ENCODE peak calls at places on chromosomes 11 and 22, in nine cellular contexts. O is cardiac muscle cell; F is epithelial cell of esophagus; B is astrocyte of the cerebellum; H is OCI-LY7; J is fibroblast of mammary gland; T is CD8-positive, alpha-beta memory T cell; Q is CD8-positive, alpha-beta T cell; A is ovary. Z is an unnamed sample.

GRCh38 chr11:41612415-41612814 is 153.0 kb upstream of the LRRC4C start:
- DNase-seq in J (no peak), O (no peak), A (no peak), T (no peak), F (no peak), B (no peak), H (no peak), Q (no peak), Z (no peak)

GRCh38 chr22:37298748-37299495 is 16.6 kb downstream of the CYTH4 start:
- DNase-seq in J (no peak), H (no peak), O (no peak), A (no peak), F (no peak), T (no peak), Q (no peak), B (no peak), Z (no peak)

GRCh38 chr11:83364500-83365059 is 78.4 kb upstream of the CCDC90B start:
- DNase-seq in Q (no peak), J (peak; percentile 1), A (no peak), O (no peak), T (no peak), H (no peak), B (no peak), F (peak; percentile 2), Z (no peak)

GRCh38 chr11:76287227-76287626 is 80.9 kb upstream of the WNT11 start:
- DNase-seq in A (no peak), H (no peak), O (no peak), B (no peak), Q (no peak), F (no peak), T (peak; percentile 22), J (no peak), Z (no peak)

GRCh38 chr11:3614742-3615171 is 27.0 kb downstream of the ART5 start:
- DNase-seq in J (no peak), Q (no peak), T (no peak), B (no peak), F (peak; percentile 46), O (no peak), A (no peak), H (no peak), Z (no peak)

GRCh38 chr11:128893578-128894295 is 2.6 kb downstream of the KCNJ5 start:
- DNase-seq in Q (no peak), J (no peak), O (no peak), H (no peak), B (no peak), T (no peak), A (no peak), F (no peak), Z (no peak)

GRCh38 chr11:85767277-85767676 is 43.7 kb downstream of the SYTL2 start:
- DNase-seq in T (no peak), A (no peak), J (no peak), O (no peak), B (no peak), Q (no peak), H (no peak), F (no peak), Z (no peak)

GRCh38 chr11:132576706-132577105 is 955.6 kb downstream of the OPCML start:
- DNase-seq in H (no peak), O (peak; percentile 95), F (peak; percentile 30), A (no peak), B (peak; percentile 65), J (peak; percentile 39), T (no peak), Q (no peak), Z (peak; percentile 94)

GRCh38 chr11:58466293-58466692 is 24.3 kb upstream of the OR5B12 start:
- DNase-seq in B (no peak), J (no peak), F (peak; percentile 3), H (no peak), T (no peak), Q (no peak), O (no peak), A (no peak), Z (no peak)

GRCh38 chr11:47342036-47342803 is 10.3 kb downstream of the MYBPC3 start:
- DNase-seq in A (no peak), O (no peak), H (no peak), F (no peak), Q (no peak), T (no peak), J (no peak), B (no peak), Z (no peak)

GRCh38 chr11:76616676-76617552 is 53.6 kb downstream of the LRRC32 start:
- DNase-seq in B (no peak), H (no peak), F (no peak), J (no peak), O (no peak), Q (no peak), T (no peak), A (no peak), Z (no peak)

DNA sequence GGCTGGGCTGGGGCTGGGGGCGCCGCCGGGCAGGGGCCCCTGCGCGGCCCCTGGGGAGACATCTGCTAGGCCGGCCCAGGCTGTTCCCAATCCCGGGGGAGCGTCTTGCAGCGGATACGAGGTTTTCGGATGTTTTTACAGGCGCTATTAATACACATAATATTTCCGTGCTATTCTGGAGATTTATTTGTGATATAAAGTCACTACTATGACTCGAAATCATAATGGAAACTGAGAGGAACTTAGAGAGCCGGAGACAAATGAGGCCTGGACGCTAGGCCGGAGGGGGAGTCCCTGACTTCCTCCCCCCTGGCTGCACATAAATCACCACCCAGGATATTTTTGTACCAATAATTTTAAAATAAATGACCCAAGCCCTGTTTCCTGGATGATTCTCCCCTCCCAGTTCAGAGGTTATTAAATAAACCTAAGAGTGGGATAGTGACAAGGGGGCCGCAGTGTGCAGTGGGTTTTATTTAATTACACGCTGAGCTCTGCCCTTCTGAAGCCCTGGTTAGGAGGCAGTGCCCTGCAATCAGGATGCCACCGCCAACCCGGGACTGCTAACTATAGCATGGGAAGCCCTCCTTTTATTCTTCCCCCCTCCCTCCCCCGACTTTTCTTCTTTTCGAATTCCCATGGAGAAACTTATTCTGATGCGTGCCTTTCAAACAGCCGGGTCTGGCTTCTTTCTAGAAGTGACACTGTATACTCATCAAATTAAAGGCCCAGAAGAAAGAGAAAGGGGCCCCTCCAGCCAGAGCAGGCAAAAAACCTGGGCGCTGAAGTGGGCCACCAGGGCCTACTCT is 91.5 kb upstream of the ANO1 start:
- DNase-seq in Q (no peak), H (no peak), F (no peak), T (no peak), O (no peak), B (no peak), A (no peak), J (no peak), Z (no peak)
- H3K4me3 ChIP-seq in Q (no peak overlapping the region), H (no peak overlapping the region), F (no peak overlapping the region), T (no peak overlapping the region), O (no peak overlapping the region), B (no peak overlapping the region), A (peak overlapping the region; percentile 21), J (no peak overlapping the region), Z (no peak overlapping the region)

GRCh38 chr11:119481667-119482400 is 58.9 kb upstream of the THY1 start:
- DNase-seq in H (no peak), O (no peak), J (no peak), T (no peak), B (no peak), Q (no peak), A (no peak), F (no peak), Z (no peak)
- H3K4me3 ChIP-seq in H (no peak overlapping the region), O (no peak overlapping the region), J (no peak overlapping the region), T (no peak overlapping the region), B (no peak overlapping the region), Q (no peak overlapping the region), A (no peak overlapping the region), F (no peak overlapping the region), Z (no peak overlapping the region)

GRCh38 chr22:19958083-19959042 is 16.7 kb upstream of the TXNRD2 start:
- DNase-seq in O (peak; percentile 35), B (no peak), T (no peak), F (no peak), J (peak; percentile 74), A (no peak), H (no peak), Q (no peak), Z (no peak)

GRCh38 chr22:19960491-19961200 is 19.0 kb upstream of the TXNRD2 start:
- DNase-seq in T (no peak), B (no peak), Q (no peak), O (no peak), J (no peak), F (no peak), A (no peak), H (no peak), Z (no peak)

GRCh38 chr22:19959587-19960490 is 18.2 kb upstream of the TXNRD2 start:
- DNase-seq in T (no peak), A (no peak), Q (no peak), F (no peak), O (no peak), J (no peak), B (no peak), H (no peak), Z (no peak)

GRCh38 chr22:19957445-19957844 is 15.8 kb upstream of the TXNRD2 start:
- DNase-seq in B (no peak), O (no peak), Q (no peak), J (no peak), T (no peak), H (no peak), F (no peak), A (no peak), Z (no peak)

DNA sequence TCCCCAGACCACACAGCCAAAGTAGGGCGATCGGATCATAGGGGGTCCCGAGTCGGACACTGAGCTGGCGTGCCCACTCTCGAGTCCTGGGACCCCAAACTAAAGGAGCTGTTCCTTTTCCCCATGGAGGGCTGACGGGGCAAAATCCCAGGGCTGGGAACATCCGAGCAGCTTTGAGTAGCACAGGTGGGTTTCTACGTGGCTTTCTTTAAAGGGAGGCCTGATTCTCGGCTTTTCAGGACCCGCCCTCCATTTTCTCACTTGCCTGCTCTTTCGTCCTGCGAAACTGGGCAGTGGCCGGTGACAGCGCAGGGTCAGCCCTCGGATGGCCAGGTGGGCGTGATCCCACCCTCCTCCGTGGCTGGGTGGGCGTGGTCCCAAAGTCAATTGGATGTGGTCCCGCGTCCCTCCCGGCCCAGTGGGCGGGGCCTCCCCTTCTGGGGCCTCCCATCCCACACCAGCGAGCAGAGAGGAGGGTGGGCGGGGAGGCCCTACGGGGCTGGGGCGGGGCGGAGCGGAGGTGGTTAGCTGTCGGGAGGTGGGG is 17.5 kb upstream of the TXNRD2 start:
- DNase-seq in Q (no peak), B (no peak), J (peak; percentile 66), A (peak; percentile 89), T (no peak), O (peak; percentile 76), F (peak; percentile 65), H (no peak), Z (no peak)
- H3K4me3 ChIP-seq in Q (no peak overlapping the region), B (peak overlapping the region; percentile 28), J (peak overlapping the region; percentile 37), A (peak overlapping the region; percentile 27), T (peak overlapping the region; percentile 28), O (peak overlapping the region; percentile 29), F (peak overlapping the region; percentile 40), H (no peak overlapping the region), Z (peak overlapping the region; percentile 35)

DNA sequence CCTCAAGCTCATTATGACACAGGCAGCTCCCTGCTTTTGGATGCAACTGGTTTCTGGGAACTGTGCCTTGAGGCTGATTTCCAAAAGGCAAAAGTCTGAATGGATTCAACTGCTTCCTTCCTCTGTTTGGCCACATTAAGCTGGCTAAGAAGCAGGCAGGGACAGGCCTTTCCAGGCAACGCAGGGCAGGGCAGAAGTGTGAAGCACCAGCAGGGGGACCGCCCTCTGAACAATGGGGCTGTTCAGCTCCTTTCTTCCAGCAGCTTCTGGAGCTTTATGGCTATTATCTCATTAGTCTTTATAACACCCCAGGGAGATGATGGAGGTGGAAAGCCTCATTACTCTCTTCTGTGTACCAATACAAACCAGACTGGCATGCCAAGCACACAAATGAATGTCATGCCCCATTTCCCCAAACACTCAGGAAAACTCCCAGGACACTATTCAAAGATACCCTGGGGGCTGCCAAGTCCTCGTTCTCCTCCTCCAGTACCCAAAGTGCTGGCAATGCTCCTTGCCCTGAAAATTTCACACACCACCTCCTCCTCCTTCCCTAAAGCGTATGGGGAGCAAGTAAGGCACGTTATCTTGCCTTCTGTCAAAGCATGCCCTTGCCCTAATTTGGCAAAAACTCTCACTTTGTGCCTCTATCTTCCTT is 21.3 kb downstream of the MORC2 start:
- DNase-seq in H (no peak), J (no peak), O (no peak), F (peak; percentile 91), T (no peak), Q (no peak), B (no peak), A (no peak), Z (no peak)
- H3K4me3 ChIP-seq in H (no peak overlapping the region), J (no peak overlapping the region), O (no peak overlapping the region), F (no peak overlapping the region), T (no peak overlapping the region), Q (no peak overlapping the region), B (no peak overlapping the region), A (no peak overlapping the region), Z (no peak overlapping the region)